ENCODE peak calls at places on chromosomes 2 and 18, in five cellular contexts. M is A549, B is GM12878, V is SK-N-SH, J is HepG2. W is an unnamed sample.

GRCh38 chr2:113157897-113158753 is 15.6 kb upstream of the PSD4 start:
- DNase-seq in M (no peak), B (no peak), V (no peak), J (no peak), W (no peak)

GRCh38 chr2:232310189-232310588 is 68.4 kb upstream of the ALPP start:
- DNase-seq in M (no peak), B (no peak), V (no peak), J (no peak), W (no peak)

GRCh38 chr2:164913011-164913410 is 42.3 kb downstream of the SLC38A11 start:
- DNase-seq in M (no peak), B (no peak), V (no peak), J (no peak), W (no peak)

GRCh38 chr2:99337931-99338580 is 867 bp downstream of the EIF5B start:
- DNase-seq in M (peak; percentile 8), B (no peak), V (peak; percentile 18), J (peak; percentile 16), W (no peak)

GRCh38 chr2:72605836-72606442 is 219.9 kb downstream of the EXOC6B start:
- DNase-seq in M (peak; percentile 15), B (no peak), V (peak; percentile 16), J (peak; percentile 17), W (peak; percentile 24)

GRCh38 chr2:239288951-239289481 is 111.8 kb downstream of the HDAC4 start:
- DNase-seq in M (no peak), B (peak; percentile 52), V (peak; percentile 66), J (no peak), W (peak; percentile 45)

GRCh38 chr2:37585982-37586621 is 85.3 kb downstream of the CDC42EP3 start:
- DNase-seq in M (no peak), B (peak; percentile 68), V (no peak), J (no peak), W (no peak)

GRCh38 chr2:149513461-149513860 is 74.1 kb downstream of the MMADHC start:
- DNase-seq in M (no peak), B (no peak), V (no peak), J (no peak), W (no peak)

GRCh38 chr2:6079405-6079804 is 387.2 kb downstream of the SOX11 start:
- DNase-seq in M (no peak), B (no peak), V (no peak), J (no peak), W (no peak)

GRCh38 chr2:43851026-43851980 is 12.5 kb downstream of the ABCG8 start:
- DNase-seq in M (no peak), B (no peak), V (peak; percentile 12), J (no peak), W (peak; percentile 4)

GRCh38 chr2:52861606-52862005 is 906.0 kb upstream of the CHAC2 start:
- DNase-seq in M (no peak), B (no peak), V (no peak), J (no peak), W (no peak)

GRCh38 chr18:10065296-10065695 is 151.5 kb downstream of the VAPA start:
- DNase-seq in M (no peak), B (no peak), V (no peak), J (no peak), W (no peak)

GRCh38 chr2:238942941-238943715 is 95.2 kb downstream of the TWIST2 start:
- DNase-seq in M (no peak), B (no peak), V (no peak), J (no peak), W (no peak)

GRCh38 chr2:156087875-156088274 is 244.6 kb downstream of the NR4A2 start:
- DNase-seq in M (no peak), B (no peak), V (no peak), J (no peak), W (no peak)

GRCh38 chr2:224817676-224818075 is 101.5 kb upstream of the CCDC195 start:
- DNase-seq in M (no peak), B (no peak), V (no peak), J (no peak), W (no peak)

GRCh38 chr2:174771631-174772491 is 7.6 kb upstream of the CHRNA1 start:
- DNase-seq in M (peak; percentile 87), B (no peak), V (peak; percentile 81), J (peak; percentile 64), W (peak; percentile 60)

GRCh38 chr2:45851576-45852304 is 200.3 kb downstream of the PRKCE start:
- DNase-seq in M (peak; percentile 15), B (no peak), V (no peak), J (no peak), W (no peak)

GRCh38 chr2:24471662-24472061 is 19.4 kb upstream of the NCOA1 start:
- DNase-seq in M (no peak), B (no peak), V (no peak), J (no peak), W (no peak)

GRCh38 chr2:221137385-221137784 is 434.7 kb downstream of the EPHA4 start:
- DNase-seq in M (no peak), B (no peak), V (no peak), J (no peak), W (no peak)

GRCh38 chr2:188524519-188525113 is 232.9 kb downstream of the GULP1 start:
- DNase-seq in M (peak; percentile 10), B (no peak), V (peak; percentile 28), J (peak; percentile 53), W (peak; percentile 13)

DNA sequence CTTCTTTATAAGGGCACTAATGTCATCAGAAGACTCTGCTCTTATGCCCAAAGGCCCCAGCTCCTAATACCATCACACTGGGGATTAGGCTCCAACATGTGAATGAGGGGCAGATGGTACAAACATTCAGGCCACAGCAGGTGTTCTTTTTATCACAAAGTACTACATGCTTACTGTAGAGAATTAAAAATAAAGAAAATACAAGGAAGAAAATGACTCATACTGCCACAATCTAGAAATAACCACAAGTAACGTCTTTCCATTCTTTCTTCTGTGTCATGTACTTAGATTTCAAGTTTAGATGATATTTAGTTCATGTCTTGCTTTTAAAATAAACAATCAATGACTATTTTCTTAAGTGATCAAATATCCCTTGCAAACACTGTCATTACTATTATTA is 100.3 kb upstream of the NEDD4L start:
- DNase-seq in M (no peak), B (no peak), V (no peak), J (no peak), W (no peak)
- TF ChIP-seq REST in M (no peak), B (no peak), V (no peak), J (no peak), W (no peak)

DNA sequence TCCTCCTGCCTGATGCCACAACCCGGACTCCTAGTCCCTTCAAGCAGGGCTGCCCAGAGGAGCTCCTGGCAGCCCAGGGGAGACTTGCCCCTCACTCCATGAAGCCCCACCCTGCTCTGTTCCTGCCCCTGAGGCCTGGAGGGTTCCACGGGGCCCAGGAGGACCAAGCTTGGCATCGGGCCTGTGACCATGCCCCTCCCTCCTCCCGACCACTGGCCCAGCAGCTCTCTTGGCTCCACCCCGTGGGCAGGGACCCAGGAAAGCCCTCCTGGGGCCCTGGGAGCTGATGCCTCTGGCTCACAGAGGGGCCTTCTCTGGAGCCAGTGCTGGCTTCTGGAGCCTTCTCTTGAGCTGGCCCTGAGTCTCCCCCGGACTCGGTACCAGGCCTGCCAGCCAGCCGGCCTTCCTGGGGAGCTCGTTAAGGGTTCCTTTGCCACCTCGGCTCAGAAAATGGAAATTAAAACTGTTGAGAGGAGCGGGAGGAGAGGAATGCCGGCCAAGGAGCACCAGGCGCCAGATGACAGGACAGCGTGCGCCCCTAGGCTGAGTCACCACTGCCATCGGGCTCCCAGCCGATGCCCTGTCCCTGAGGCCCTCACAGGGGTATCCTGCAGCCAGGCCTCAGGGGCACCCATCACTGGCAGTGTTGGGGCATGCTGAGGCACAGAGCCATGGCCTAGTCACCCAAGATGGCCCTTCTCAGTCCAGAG is 40.6 kb upstream of the SNED1 start:
- DNase-seq in M (no peak), B (no peak), V (peak; percentile 79), J (peak; percentile 33), W (no peak)
- TF ChIP-seq USF2 in M (no peak), B (no peak), V (no peak), J (no peak), W (no peak)

GRCh38 chr2:240567137-240567871 is 980 bp upstream of the RNPEPL1 start:
- DNase-seq in M (no peak), B (no peak), V (peak; percentile 41), J (no peak), W (no peak)

GRCh38 chr2:240565267-240566202 is 2.7 kb upstream of the RNPEPL1 start:
- DNase-seq in M (peak; percentile 60), B (peak; percentile 63), V (peak; percentile 36), J (peak; percentile 92), W (peak; percentile 79)

GRCh38 chr2:240564191-240564570 is 4.0 kb downstream of the DUSP28 start:
- DNase-seq in M (no peak), B (no peak), V (no peak), J (no peak), W (no peak)

GRCh38 chr2:240566203-240567136 is 1.8 kb upstream of the RNPEPL1 start:
- DNase-seq in M (no peak), B (peak; percentile 57), V (peak; percentile 92), J (peak; percentile 92), W (peak; percentile 71)

GRCh38 chr2:240564571-240565266 is 3.6 kb upstream of the RNPEPL1 start:
- DNase-seq in M (no peak), B (no peak), V (no peak), J (no peak), W (no peak)
- TF ChIP-seq REST in M (no peak), B (no peak), V (no peak), J (no peak), W (no peak)

GRCh38 chr2:173094731-173095130 is 19.1 kb downstream of the MAP3K20 start:
- DNase-seq in M (no peak), B (no peak), V (no peak), J (no peak), W (no peak)

GRCh38 chr2:173092844-173093402 is 17.3 kb downstream of the MAP3K20 start:
- DNase-seq in M (no peak), B (no peak), V (no peak), J (no peak), W (no peak)

GRCh38 chr2:173087793-173088493 is 12.3 kb downstream of the MAP3K20 start:
- DNase-seq in M (no peak), B (no peak), V (no peak), J (peak; percentile 60), W (no peak)

GRCh38 chr2:173090291-173090877 is 14.7 kb downstream of the MAP3K20 start:
- DNase-seq in M (no peak), B (no peak), V (no peak), J (no peak), W (peak; percentile 64)

DNA sequence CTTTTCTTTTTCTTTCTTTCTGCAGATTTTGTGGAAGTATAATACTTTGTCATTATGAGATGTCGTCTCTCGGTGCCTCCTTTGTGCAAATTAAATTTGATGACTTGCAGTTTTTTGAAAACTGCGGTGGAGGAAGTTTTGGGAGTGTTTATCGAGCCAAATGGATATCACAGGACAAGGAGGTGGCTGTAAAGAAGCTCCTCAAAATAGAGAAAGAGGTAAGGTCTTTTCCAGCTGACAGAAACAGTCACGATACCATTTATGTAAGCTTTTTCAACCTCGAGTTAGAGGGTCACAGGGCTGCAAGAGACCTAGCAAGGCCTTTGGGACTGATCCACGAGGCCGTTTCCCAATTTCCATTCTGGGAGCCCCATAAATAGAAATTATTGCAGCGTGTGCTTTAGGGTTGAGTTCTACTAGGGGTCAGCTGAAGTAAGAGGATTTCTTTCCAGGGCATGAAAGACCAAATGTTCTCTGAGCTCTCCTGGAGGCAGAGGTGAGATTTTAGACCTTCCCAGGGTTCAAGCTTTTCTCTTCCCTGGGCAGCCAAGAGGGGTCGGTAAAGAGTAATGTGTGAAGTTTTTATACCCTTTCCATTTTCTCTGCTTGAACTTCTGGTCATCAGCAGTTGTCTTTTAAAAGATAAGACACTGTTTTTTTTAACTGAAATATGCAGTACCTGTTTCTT is 15.5 kb downstream of the MAP3K20 start:
- DNase-seq in M (no peak), B (no peak), V (no peak), J (no peak), W (peak; percentile 69)
- TF ChIP-seq USF2 in M (no peak), B (no peak), V (no peak), J (no peak), W (no peak)

W was measured in K562.